ENCODE peak calls at places on chromosomes 2 and 18, in six cellular contexts. Y is esophagus squamous epithelium, V is fibroblast of the aortic adventitia, J is neural progenitor cell, W is A549, M is GM23338. B is an unnamed sample.

GRCh38 chr18:43481069-43481468 is 203.8 kb upstream of the SYT4 start:
- DNase-seq in Y (no peak), V (no peak), J (no peak), W (no peak), M (no peak), B (no peak)

GRCh38 chr2:241965931-241966412 is 96.4 kb downstream of the RTP5 start:
- DNase-seq in Y (no peak), V (peak; percentile 74), J (peak; percentile 56), W (no peak), M (no peak), B (peak; percentile 85)

GRCh38 chr2:234863043-234863934 is 88.5 kb upstream of the SH3BP4 start:
- DNase-seq in Y (no peak), V (peak; percentile 69), J (no peak), W (peak; percentile 65), M (peak; percentile 9), B (peak; percentile 67)

GRCh38 chr2:38274286-38275276 is 102.5 kb downstream of the ATL2 start:
- DNase-seq in Y (no peak), V (peak; percentile 94), J (peak; percentile 73), W (peak; percentile 76), M (peak; percentile 78), B (peak; percentile 67)

GRCh38 chr2:127623388-127624320 is 22.3 kb upstream of the GPR17 start:
- DNase-seq in Y (no peak), V (peak; percentile 11), J (no peak), W (no peak), M (no peak), B (no peak)

GRCh38 chr18:56351911-56352502 is 286.4 kb downstream of the TXNL1 start:
- DNase-seq in Y (no peak), V (peak; percentile 9), J (peak; percentile 56), W (no peak), M (peak; percentile 9), B (no peak)

GRCh38 chr2:28639836-28640235 is 111.8 kb upstream of the PPP1CB start:
- DNase-seq in Y (no peak), V (no peak), J (no peak), W (no peak), M (no peak), B (peak; percentile 95)

GRCh38 chr2:66691199-66691975 is 256.5 kb downstream of the MEIS1 start:
- DNase-seq in Y (no peak), V (peak; percentile 82), J (no peak), W (no peak), M (peak; percentile 35), B (no peak)

GRCh38 chr2:45012733-45013132 is 3.5 kb upstream of the SIX2 start:
- DNase-seq in Y (no peak), V (no peak), J (no peak), W (no peak), M (no peak), B (no peak)

GRCh38 chr18:55349685-55350084 is 238.3 kb downstream of the TCF4 start:
- DNase-seq in Y (no peak), V (no peak), J (no peak), W (no peak), M (peak; percentile 61), B (no peak)

GRCh38 chr2:156452971-156453370 is 16.8 kb downstream of the GPD2 start:
- DNase-seq in Y (no peak), V (peak; percentile 58), J (no peak), W (no peak), M (no peak), B (no peak)

GRCh38 chr2:132595186-132595585 is 74.8 kb downstream of the LYPD1 start:
- DNase-seq in Y (no peak), V (no peak), J (no peak), W (no peak), M (no peak), B (no peak)

GRCh38 chr2:8684421-8684884 is 2.6 kb downstream of the ID2 start:
- DNase-seq in Y (no peak), V (peak; percentile 67), J (peak; percentile 54), W (no peak), M (peak; percentile 21), B (no peak)

GRCh38 chr2:135875491-135876065 is 665 bp downstream of the MCM6 start:
- DNase-seq in Y (peak; percentile 24), V (peak; percentile 54), J (peak; percentile 78), W (peak; percentile 39), M (peak; percentile 59), B (no peak)

GRCh38 chr2:1713156-1713838 is 31.0 kb downstream of the PXDN start:
- DNase-seq in Y (no peak), V (no peak), J (peak; percentile 89), W (no peak), M (no peak), B (no peak)

GRCh38 chr18:13797157-13797611 is 26.8 kb upstream of the MC5R start:
- DNase-seq in Y (no peak), V (peak; percentile 15), J (no peak), W (no peak), M (no peak), B (no peak)

GRCh38 chr2:71500426-71501079 is 47.2 kb downstream of the DYSF start:
- DNase-seq in Y (no peak), V (peak; percentile 16), J (no peak), W (no peak), M (peak; percentile 19), B (no peak)

GRCh38 chr2:236521556-236521955 is 48.1 kb upstream of the ACKR3 start:
- DNase-seq in Y (no peak), V (no peak), J (no peak), W (no peak), M (no peak), B (no peak)

GRCh38 chr2:207601774-207602173 is 23.4 kb downstream of the METTL21A start:
- DNase-seq in Y (no peak), V (no peak), J (no peak), W (no peak), M (no peak), B (no peak)

GRCh38 chr2:24730481-24730880 is 62.7 kb downstream of the PTRHD1 start:
- DNase-seq in Y (no peak), V (no peak), J (no peak), W (no peak), M (no peak), B (no peak)

GRCh38 chr2:47056374-47056773 is 98.7 kb downstream of the STPG4 start:
- DNase-seq in Y (no peak), V (peak; percentile 86), J (no peak), W (no peak), M (no peak), B (no peak)

GRCh38 chr2:173658946-173659371 is 304.3 kb downstream of the CDCA7 start:
- DNase-seq in Y (no peak), V (peak; percentile 82), J (no peak), W (no peak), M (no peak), B (no peak)

GRCh38 chr2:109535217-109535946 is 78.4 kb downstream of the SEPTIN10 start:
- DNase-seq in Y (no peak), V (no peak), J (no peak), W (no peak), M (peak; percentile 10), B (no peak)

GRCh38 chr2:109403841-109404201 is 209.9 kb downstream of the SEPTIN10 start:
- DNase-seq in Y (no peak), V (no peak), J (no peak), W (no peak), M (no peak), B (no peak)

GRCh38 chr2:237697586-237698337 is 70.4 kb downstream of the LRRFIP1 start:
- DNase-seq in Y (no peak), V (no peak), J (no peak), W (no peak), M (peak; percentile 49), B (no peak)

GRCh38 chr2:134718956-134719814 is at the start of gene TMEM163:
- DNase-seq in Y (no peak), V (no peak), J (peak; percentile 81), W (no peak), M (peak; percentile 70), B (no peak)

DNA sequence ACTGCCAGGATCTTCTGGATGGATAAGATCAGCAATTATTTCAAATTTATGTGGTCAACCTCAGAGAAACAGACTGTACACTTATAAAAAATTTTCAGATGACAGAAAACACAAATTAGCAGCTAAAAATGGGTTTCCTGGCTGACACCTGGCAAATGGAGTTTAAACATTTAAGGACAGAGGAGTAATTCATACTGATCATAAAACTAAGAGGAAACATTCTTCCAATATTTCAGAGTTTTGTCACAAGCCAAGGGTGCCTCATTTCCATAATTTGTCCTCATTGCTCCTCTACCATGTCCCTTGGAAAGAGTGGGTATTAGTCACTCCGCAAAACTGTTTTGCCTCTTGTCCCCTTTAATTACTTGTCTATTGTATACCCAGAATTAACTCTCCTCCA is 70.2 kb downstream of the TMEFF2 start:
- DNase-seq in Y (no peak), V (no peak), J (no peak), W (no peak), M (no peak), B (no peak)
- H3K4me3 ChIP-seq in Y (no peak overlapping the region), V (no peak overlapping the region), J (no peak overlapping the region), W (no peak overlapping the region), M (no peak overlapping the region), B (no peak overlapping the region)

GRCh38 chr2:27428213-27428977 is at the start of gene NRBP1:
- DNase-seq in Y (peak; percentile 37), V (peak; percentile 84), J (peak; percentile 98), W (peak; percentile 88), M (peak; percentile 96), B (no peak)
- TF ChIP-seq CTCF in Y (peak; percentile 7), V (no peak), J (peak; percentile 6), W (peak; percentile 35), M (no peak), B (peak; percentile 13)

DNA sequence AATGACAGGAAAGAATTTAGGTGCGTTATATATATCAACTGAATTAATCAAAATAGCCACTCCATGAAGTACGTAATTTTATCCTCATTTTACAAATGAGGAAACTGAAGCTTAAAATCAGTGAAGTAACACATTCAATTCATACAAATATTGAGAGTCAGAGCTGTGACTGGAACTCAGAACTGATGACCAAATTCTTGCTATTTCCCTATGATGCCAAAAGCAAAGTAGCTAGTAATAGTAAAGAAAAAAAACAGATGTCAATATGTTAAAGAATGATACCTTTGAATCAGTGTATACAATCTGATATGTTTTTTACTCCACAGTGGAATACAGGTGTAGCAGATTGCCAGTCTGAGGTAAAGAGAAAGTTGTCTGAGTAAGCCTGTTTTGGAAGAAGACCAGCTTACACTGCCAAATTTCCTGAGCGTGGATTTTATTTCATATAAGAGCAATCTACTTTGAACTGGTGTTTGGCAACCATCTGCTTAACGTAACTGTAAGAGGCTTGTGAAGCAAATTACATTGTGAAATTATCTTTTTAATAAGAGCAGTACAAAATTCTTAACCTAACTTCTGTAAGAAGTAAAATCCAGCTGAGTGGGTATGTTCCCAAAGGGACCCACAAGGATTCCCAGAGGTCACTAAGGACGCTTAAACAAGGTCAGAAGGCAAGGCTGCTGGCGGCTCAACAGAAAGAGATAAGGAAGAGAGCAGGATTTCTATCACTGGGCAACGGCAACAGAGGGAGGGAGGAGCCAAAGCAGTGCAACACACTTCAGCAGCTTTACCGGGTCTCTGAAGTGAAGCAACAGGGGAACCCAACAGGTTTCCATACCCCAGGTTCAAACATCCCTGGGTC is 85.6 kb downstream of the IKZF2 start:
- DNase-seq in Y (no peak), V (peak; percentile 70), J (peak; percentile 65), W (no peak), M (peak; percentile 60), B (no peak)
- H3K4me3 ChIP-seq in Y (peak overlapping the region; percentile 20), V (no peak overlapping the region), J (no peak overlapping the region), W (no peak overlapping the region), M (no peak overlapping the region), B (peak overlapping the region; percentile 33)

DNA sequence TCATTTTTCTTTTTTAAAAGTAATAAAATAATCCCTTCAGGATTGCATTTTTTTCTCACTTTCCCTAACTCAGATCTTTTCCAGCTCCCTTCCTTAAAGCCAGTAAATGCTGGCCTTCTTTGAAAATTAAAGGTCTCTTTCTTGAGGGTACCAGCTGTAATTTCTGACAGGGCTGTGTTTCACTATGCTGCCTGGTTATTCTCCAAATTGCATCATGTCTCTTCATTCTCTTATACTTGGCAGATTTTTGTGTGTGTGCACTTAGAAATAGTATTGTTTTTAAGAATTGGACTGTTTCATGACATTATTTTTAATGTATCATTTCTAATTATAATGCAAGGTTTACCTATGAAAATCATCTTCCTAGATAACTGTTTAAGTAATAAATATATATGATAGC is 72.0 kb upstream of the EPB41L5 start:
- DNase-seq in Y (no peak), V (peak; percentile 57), J (no peak), W (no peak), M (no peak), B (no peak)
- TF ChIP-seq CTCF in Y (no peak), V (no peak), J (no peak), W (no peak), M (no peak), B (no peak)